ENCODE peak calls at places on chromosomes 11 and 22, in five cellular contexts. N, H, K, C and B are unnamed samples.

GRCh38 chr11:86978756-86979608 is 23.8 kb upstream of the FZD4 start:
- DNase-seq in N (no peak), H (peak; percentile 76), K (no peak), C (peak; percentile 44), B (no peak)

GRCh38 chr11:45180158-45180887 is 33.9 kb downstream of the PRDM11 start:
- DNase-seq in N (peak; percentile 82), H (no peak), K (peak; percentile 58), C (peak; percentile 74), B (no peak)

GRCh38 chr11:46120361-46120710 is 918 bp downstream of the PHF21A start:
- DNase-seq in N (peak; percentile 65), H (no peak), K (no peak), C (no peak), B (no peak)

GRCh38 chr11:75603791-75604736 is 42.0 kb downstream of the SERPINH1 start:
- DNase-seq in N (no peak), H (peak; percentile 22), K (no peak), C (no peak), B (no peak)

GRCh38 chr22:46848227-46848626 is 85.8 kb downstream of the TBC1D22A start:
- DNase-seq in N (no peak), H (no peak), K (no peak), C (no peak), B (no peak)

GRCh38 chr11:34970480-34970879 is 54.1 kb downstream of the PDHX start:
- DNase-seq in N (no peak), H (no peak), K (no peak), C (no peak), B (no peak)

GRCh38 chr11:72969894-72970335 is 155.7 kb downstream of the ATG16L2 start:
- DNase-seq in N (no peak), H (no peak), K (no peak), C (no peak), B (peak; percentile 17)

GRCh38 chr11:65766535-65766934 is 14.2 kb downstream of the AP5B1 start:
- DNase-seq in N (no peak), H (no peak), K (no peak), C (no peak), B (no peak)

GRCh38 chr22:28548411-28548810 is 131.2 kb downstream of the TTC28 start:
- DNase-seq in N (no peak), H (no peak), K (no peak), C (no peak), B (no peak)

GRCh38 chr11:72720047-72720446 is 32.2 kb downstream of the ARAP1 start:
- DNase-seq in N (no peak), H (no peak), K (no peak), C (no peak), B (no peak)

GRCh38 chr11:128365044-128365443 is 222.3 kb downstream of the ETS1 start:
- DNase-seq in N (no peak), H (peak; percentile 16), K (no peak), C (peak; percentile 50), B (no peak)

GRCh38 chr11:80849253-80849652 is 1408.4 kb upstream of the TENM4 start:
- DNase-seq in N (no peak), H (no peak), K (no peak), C (no peak), B (no peak)

GRCh38 chr11:8719260-8720190 is 36.9 kb downstream of the RPL27A start:
- DNase-seq in N (peak; percentile 92), H (no peak), K (peak; percentile 68), C (no peak), B (no peak)

GRCh38 chr11:7936615-7937014 is 4.9 kb downstream of the OR10A3 start:
- DNase-seq in N (no peak), H (no peak), K (no peak), C (no peak), B (no peak)

GRCh38 chr11:65814131-65814959 is 19.4 kb upstream of the SNX32 start:
- DNase-seq in N (no peak), H (peak; percentile 42), K (no peak), C (no peak), B (no peak)

GRCh38 chr11:86294026-86294425 is 8.0 kb upstream of the HIKESHI start:
- DNase-seq in N (no peak), H (no peak), K (no peak), C (no peak), B (no peak)

GRCh38 chr11:68828155-68828931 is 13.4 kb downstream of the CPT1A start:
- DNase-seq in N (no peak), H (no peak), K (no peak), C (no peak), B (no peak)

GRCh38 chr22:49124588-49124987 is 703.1 kb downstream of the BRD1 start:
- DNase-seq in N (no peak), H (no peak), K (no peak), C (no peak), B (no peak)

GRCh38 chr11:6631356-6631890 is 12.2 kb upstream of the TPP1 start:
- DNase-seq in N (no peak), H (no peak), K (no peak), C (no peak), B (no peak)

GRCh38 chr11:2511421-2512369 is 66.9 kb downstream of the KCNQ1 start:
- DNase-seq in N (peak; percentile 68), H (no peak), K (no peak), C (no peak), B (peak; percentile 15)

GRCh38 chr11:79086056-79086455 is 354.8 kb downstream of the TENM4 start:
- DNase-seq in N (no peak), H (no peak), K (no peak), C (no peak), B (no peak)

GRCh38 chr22:45867118-45867905 is 109.7 kb downstream of the WNT7B start:
- DNase-seq in N (peak; percentile 53), H (no peak), K (no peak), C (peak; percentile 72), B (no peak)

GRCh38 chr11:16788141-16789060 is 50.0 kb downstream of the C11orf58 start:
- DNase-seq in N (peak; percentile 80), H (no peak), K (peak; percentile 67), C (peak; percentile 83), B (peak; percentile 60)

GRCh38 chr11:103055174-103055890 is 36.6 kb downstream of the DCUN1D5 start:
- DNase-seq in N (no peak), H (peak; percentile 28), K (no peak), C (peak; percentile 62), B (no peak)

GRCh38 chr22:25363474-25363873 is 144.0 kb downstream of the CRYBB2 start:
- DNase-seq in N (peak; percentile 14), H (no peak), K (no peak), C (no peak), B (no peak)

GRCh38 chr22:32880906-32881596 is 79.5 kb downstream of the TIMP3 start:
- DNase-seq in N (peak; percentile 80), H (no peak), K (no peak), C (no peak), B (no peak)

GRCh38 chr11:10694481-10695239 is 1.1 kb upstream of the IRAG1 start:
- DNase-seq in N (no peak), H (no peak), K (no peak), C (no peak), B (no peak)
- TF ChIP-seq POLR2AphosphoS5 in N (no peak), H (no peak), K (no peak), C (no peak), B (no peak)

GRCh38 chr11:76798656-76799055 is 15.5 kb downstream of the TSKU start:
- DNase-seq in N (peak; percentile 72), H (no peak), K (no peak), C (no peak), B (no peak)
- TF ChIP-seq POLR2AphosphoS5 in N (no peak), H (no peak), K (no peak), C (no peak), B (no peak)

GRCh38 chr11:23865341-23865975 is 631.4 kb upstream of the LUZP2 start:
- DNase-seq in N (no peak), H (no peak), K (no peak), C (no peak), B (no peak)
- TF ChIP-seq POLR2AphosphoS5 in N (no peak), H (no peak), K (no peak), C (no peak), B (no peak)

GRCh38 chr22:22977479-22978200 is 90.0 kb downstream of the IGLL5 start:
- DNase-seq in N (no peak), H (no peak), K (no peak), C (no peak), B (no peak)

GRCh38 chr22:22976033-22976922 is 88.7 kb downstream of the IGLL5 start:
- DNase-seq in N (no peak), H (no peak), K (no peak), C (no peak), B (no peak)

GRCh38 chr22:22973336-22973735 is 85.7 kb downstream of the IGLL5 start:
- DNase-seq in N (no peak), H (no peak), K (no peak), C (no peak), B (no peak)

GRCh38 chr22:22974156-22974555 is 86.5 kb downstream of the IGLL5 start:
- DNase-seq in N (no peak), H (no peak), K (no peak), C (no peak), B (no peak)

GRCh38 chr22:22974795-22975580 is 87.4 kb downstream of the IGLL5 start:
- DNase-seq in N (no peak), H (no peak), K (no peak), C (no peak), B (no peak)
- TF ChIP-seq POLR2AphosphoS5 in N (no peak), H (no peak), K (no peak), C (no peak), B (no peak)

GRCh38 chr11:58631378-58631777 is 8.9 kb downstream of the CNTF start:
- DNase-seq in N (no peak), H (no peak), K (no peak), C (no peak), B (no peak)
- TF ChIP-seq POLR2AphosphoS5 in N (no peak), H (no peak), K (no peak), C (no peak), B (no peak)

DNA sequence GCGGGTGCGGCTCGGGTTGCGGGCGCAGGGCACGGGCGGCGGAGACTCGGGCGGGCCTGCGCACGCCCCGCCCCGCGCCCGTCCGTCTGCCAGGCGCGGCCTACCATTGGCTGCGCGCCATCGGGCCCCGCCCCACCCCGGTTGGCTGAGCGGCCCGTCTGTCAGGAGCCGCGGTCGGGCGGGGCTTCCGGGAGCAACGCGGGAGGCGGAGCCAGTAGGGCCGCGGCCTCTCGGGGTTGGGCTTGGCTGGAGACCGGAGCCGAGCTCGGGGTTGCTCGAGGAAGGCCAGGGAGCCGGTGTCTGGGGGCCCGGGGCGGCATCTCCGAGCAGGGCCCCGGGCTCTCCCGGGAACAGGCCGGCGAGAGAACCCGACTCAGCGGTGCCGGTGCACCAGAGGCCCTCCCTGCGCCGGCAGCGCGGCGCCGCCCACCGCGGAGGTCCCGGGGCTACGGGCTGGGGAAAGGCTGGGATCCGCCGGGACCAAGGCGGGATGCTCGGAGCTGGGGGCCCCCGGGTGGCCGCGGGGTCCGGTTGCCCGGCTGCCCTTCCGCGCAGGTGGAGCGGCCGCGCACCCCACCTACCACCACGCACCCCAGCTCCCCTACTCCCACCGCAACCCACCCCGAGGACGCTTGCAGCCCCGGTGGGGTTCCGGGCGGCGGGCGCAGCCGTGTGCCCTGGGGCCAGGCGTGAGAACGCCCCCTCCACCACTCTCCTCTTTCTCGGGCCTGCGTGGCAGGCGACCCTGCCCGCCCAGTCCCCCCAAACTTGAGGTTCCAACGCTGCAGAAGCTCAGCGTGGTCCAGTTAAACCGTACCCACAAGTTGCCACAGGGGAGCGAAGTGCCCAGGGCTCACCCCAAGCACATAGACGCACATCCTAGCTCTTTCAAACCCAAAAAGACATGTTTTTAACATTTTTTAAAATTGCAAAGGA is at the start of gene HRAS:
- DNase-seq in N (peak; percentile 97), H (peak; percentile 37), K (peak; percentile 95), C (peak; percentile 96), B (peak; percentile 100)
- TF ChIP-seq POLR2AphosphoS5 in N (no peak), H (peak; percentile 91), K (peak; percentile 89), C (peak; percentile 87), B (no peak)